ENCODE peak calls at places on chromosomes 4 and X, in five cellular contexts. I is HFF-Myc, K is GM12865, T is choroid plexus epithelial cell, D is left ventricle myocardium inferior. W is an unnamed sample.

GRCh38 chr4:8644966-8645752 is 52.6 kb downstream of the CPZ start:
- DNase-seq in I (no peak), K (no peak), D (no peak), T (no peak), W (no peak)

GRCh38 chr4:35151816-35152572 is 1092.3 kb downstream of the ARAP2 start:
- DNase-seq in I (peak; percentile 3), D (no peak), K (peak; percentile 3), T (no peak), W (no peak)

GRCh38 chr4:15186149-15186548 is 183.9 kb downstream of the CPEB2 start:
- DNase-seq in T (peak; percentile 91), I (no peak), K (no peak), D (no peak), W (no peak)

GRCh38 chr4:71338846-71339593 is at the start of gene SLC4A4:
- DNase-seq in D (no peak), I (peak; percentile 15), K (peak; percentile 72), T (peak; percentile 17), W (peak; percentile 10)

GRCh38 chr4:177573487-177573886 is 131.2 kb upstream of the AGA start:
- DNase-seq in K (no peak), T (peak; percentile 77), I (peak; percentile 67), D (no peak), W (peak; percentile 84)

GRCh38 chr4:99885063-99885664 is 9.1 kb downstream of the LAMTOR3 start:
- DNase-seq in K (peak; percentile 52), D (no peak), I (peak; percentile 16), T (peak; percentile 69), W (no peak)

GRCh38 chr4:147638942-147639341 is 21.7 kb downstream of the TMEM184C start:
- DNase-seq in T (peak; percentile 72), K (peak; percentile 23), D (no peak), I (no peak), W (no peak)

GRCh38 chrX:121456315-121456714 is 408.9 kb downstream of the GLUD2 start:
- DNase-seq in T (no peak), I (no peak), K (peak; percentile 3), D (no peak), W (no peak)

GRCh38 chrX:110442631-110443030 is 84.0 kb downstream of the RTL9 start:
- DNase-seq in I (no peak), D (no peak), T (peak; percentile 34), K (peak; percentile 28), W (no peak)

GRCh38 chr4:53781614-53782467 is 190.6 kb upstream of the LNX1 start:
- DNase-seq in K (no peak), T (peak; percentile 62), D (no peak), I (no peak), W (no peak)

GRCh38 chr4:5220028-5220427 is 168.7 kb downstream of the STK32B start:
- DNase-seq in K (no peak), D (no peak), I (no peak), T (peak; percentile 1), W (no peak)

GRCh38 chr4:38306482-38307071 is 346.4 kb downstream of the PTTG2 start:
- DNase-seq in T (no peak), K (peak; percentile 94), D (no peak), I (no peak), W (no peak)

GRCh38 chr4:85030156-85030555 is 63.7 kb upstream of the WDFY3 start:
- DNase-seq in D (no peak), I (no peak), K (no peak), T (no peak), W (no peak)

GRCh38 chrX:46704767-46705386 is 54.0 kb downstream of the SLC9A7 start:
- DNase-seq in D (no peak), I (no peak), T (peak; percentile 67), K (peak; percentile 73), W (no peak)

GRCh38 chr4:3614731-3614980 is 82.4 kb upstream of the LRPAP1 start:
- DNase-seq in D (no peak), I (no peak), T (no peak), K (no peak), W (no peak)

GRCh38 chrX:28042260-28042659 is 61.0 kb upstream of the DCAF8L1 start:
- DNase-seq in D (no peak), K (no peak), I (no peak), T (no peak), W (no peak)

GRCh38 chr4:14865804-14866203 is 136.5 kb upstream of the CPEB2 start:
- DNase-seq in T (peak; percentile 80), K (no peak), I (no peak), D (no peak), W (no peak)

GRCh38 chr4:98827661-98828060 is 101.3 kb downstream of the EIF4E start:
- DNase-seq in I (no peak), D (no peak), K (no peak), T (no peak), W (no peak)

GRCh38 chr4:171532968-171533367 is 280.2 kb upstream of the GALNTL6 start:
- DNase-seq in K (no peak), T (no peak), I (no peak), D (no peak), W (no peak)

GRCh38 chr4:150867148-150867547 is 147.9 kb downstream of the LRBA start:
- DNase-seq in I (peak; percentile 60), D (no peak), T (peak; percentile 90), K (peak; percentile 85), W (peak; percentile 38)

GRCh38 chr4:110533940-110534339 is 58.0 kb downstream of the ENPEP start:
- DNase-seq in K (peak; percentile 36), I (peak; percentile 87), T (peak; percentile 99), D (no peak), W (peak; percentile 94)

GRCh38 chr4:140648716-140649115 is 80.0 kb upstream of the UCP1 start:
- DNase-seq in K (no peak), I (no peak), D (no peak), T (no peak), W (no peak)

GRCh38 chrX:21408324-21408723 is 34.1 kb downstream of the CNKSR2 start:
- DNase-seq in T (no peak), D (no peak), I (no peak), K (no peak), W (no peak)

GRCh38 chr4:153533387-153533786 is 67.2 kb downstream of the TMEM131L start:
- DNase-seq in T (no peak), I (no peak), K (no peak), D (no peak), W (peak; percentile 42)

GRCh38 chr4:101050836-101051205 is 296.5 kb downstream of the PPP3CA start:
- DNase-seq in K (no peak), I (no peak), D (no peak), T (no peak), W (no peak)

GRCh38 chr4:15878011-15878410 is 60.5 kb downstream of the FGFBP1 start:
- DNase-seq in K (no peak), I (no peak), T (no peak), D (no peak), W (no peak)

GRCh38 chr4:8607603-8608481 is 15.3 kb downstream of the CPZ start:
- DNase-seq in K (peak; percentile 25), D (no peak), T (no peak), I (no peak), W (no peak)

GRCh38 chr4:185309770-185310169 is 86.0 kb downstream of the LRP2BP start:
- DNase-seq in D (no peak), T (no peak), K (peak; percentile 89), I (no peak), W (no peak)

GRCh38 chrX:154918060-154918483 is 31.9 kb downstream of the F8A1 start:
- DNase-seq in I (peak; percentile 75), K (peak; percentile 39), D (peak; percentile 19), T (peak; percentile 84), W (peak; percentile 85)

GRCh38 chr4:185665655-185666054 is 130.3 kb upstream of the PDLIM3 start:
- DNase-seq in T (no peak), D (no peak), K (no peak), I (no peak), W (no peak)

GRCh38 chrX:19303216-19303880 is 40.4 kb upstream of the PDHA1 start:
- DNase-seq in T (peak; percentile 18), D (no peak), K (no peak), I (no peak), W (peak; percentile 28)

DNA sequence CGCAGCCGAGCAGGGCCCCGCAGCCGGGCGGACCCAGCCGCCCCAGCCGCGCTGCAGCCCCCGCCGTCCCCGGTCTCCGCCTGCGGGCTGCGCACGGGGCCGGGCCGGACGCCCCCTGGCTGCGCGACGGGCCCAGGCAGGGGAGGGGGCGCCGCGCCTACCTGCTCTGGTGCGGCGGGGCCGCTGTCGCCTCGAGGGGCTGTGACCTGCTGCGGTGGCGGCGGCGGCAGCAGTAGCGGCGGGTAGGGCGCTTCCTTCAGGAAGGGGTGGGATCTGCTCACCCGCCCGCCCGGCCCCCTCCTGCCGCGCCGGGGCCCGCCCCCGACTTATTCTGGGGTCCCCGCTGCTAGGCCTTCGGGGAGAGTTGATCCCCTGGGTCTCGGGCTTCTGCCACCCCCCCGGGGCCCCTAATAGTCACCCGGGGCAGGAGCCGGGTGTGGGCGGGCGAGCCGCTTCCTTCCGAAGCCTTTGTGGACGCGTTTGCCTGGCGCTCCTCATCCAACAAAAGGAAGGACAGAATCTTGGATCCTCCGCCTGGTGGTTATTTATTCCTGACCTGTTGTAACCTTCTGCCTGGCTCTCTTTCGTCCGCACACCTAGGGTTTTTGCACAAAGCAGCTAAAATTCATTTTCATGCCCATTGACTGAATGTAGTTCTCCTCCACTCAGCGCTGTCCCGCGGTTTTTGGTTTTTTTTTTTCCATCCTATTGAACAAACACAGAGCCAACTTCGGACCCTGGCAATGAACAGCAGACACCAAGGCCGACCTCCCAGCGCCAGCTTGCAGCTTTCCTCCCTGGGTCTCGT is at the start of gene TMEM150C:
- DNase-seq in K (no peak), I (no peak), T (peak; percentile 6), D (peak; percentile 43), W (no peak)
- TF ChIP-seq CTCF in K (no peak), I (no peak), T (no peak), D (peak; percentile 48), W (no peak)

GRCh38 chrX:10769165-10769564 is 148.8 kb upstream of the MID1 start:
- DNase-seq in T (peak; percentile 59), K (peak; percentile 11), D (no peak), I (no peak), W (no peak)

GRCh38 chrX:10773318-10773717 is 152.9 kb upstream of the MID1 start:
- DNase-seq in K (no peak), D (no peak), T (no peak), I (no peak), W (no peak)

GRCh38 chrX:10769696-10770619 is 149.6 kb upstream of the MID1 start:
- DNase-seq in T (peak; percentile 62), K (no peak), D (no peak), I (no peak), W (peak; percentile 67)
- H3K4me3 ChIP-seq in T (peak overlapping the region; percentile 44), K (no peak overlapping the region), D (peak overlapping the region; percentile 14), I (no peak overlapping the region), W (peak overlapping the region; percentile 10)

GRCh38 chr4:75490155-75490554 is 24.0 kb downstream of the RCHY1 start:
- DNase-seq in D (no peak), I (no peak), K (no peak), T (peak; percentile 70), W (no peak)
- TF ChIP-seq CTCF in D (peak; percentile 34), I (no peak), K (peak; percentile 1), T (peak; percentile 43), W (peak; percentile 16)

DNA sequence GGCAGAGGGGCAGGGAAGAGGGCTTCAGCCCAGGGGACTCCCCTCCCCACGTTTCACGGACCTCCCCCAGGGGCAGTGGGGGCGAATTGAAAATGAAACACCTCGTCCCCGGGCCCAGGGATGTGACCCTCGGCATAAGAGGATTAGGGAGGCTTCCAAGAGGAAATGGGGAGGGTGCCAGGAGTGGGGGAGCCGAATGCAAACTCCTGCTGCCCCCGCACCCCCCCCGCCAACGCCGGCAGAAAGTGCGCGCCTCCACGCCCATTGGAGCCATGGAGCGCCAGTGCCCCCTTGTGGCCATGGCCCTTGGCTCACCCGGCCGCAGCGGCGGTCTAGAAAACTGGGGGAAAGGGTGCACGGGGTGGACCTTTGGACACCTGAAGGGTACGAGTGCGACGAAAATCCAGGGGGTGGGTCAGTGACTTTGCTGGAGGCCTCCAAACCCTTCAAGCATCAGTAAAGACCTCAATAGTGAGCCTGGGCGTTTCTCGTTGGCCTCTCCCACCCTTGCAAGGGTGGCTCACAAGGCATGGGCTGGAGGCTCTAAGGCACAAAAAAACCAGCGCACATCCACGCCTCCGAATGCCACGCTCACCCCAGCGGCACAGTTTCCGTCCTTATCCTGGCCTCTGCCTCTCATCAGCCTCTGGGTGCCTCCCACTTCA is 120.8 kb upstream of the PJA1 start:
- DNase-seq in T (peak; percentile 21), D (peak; percentile 67), I (no peak), K (peak; percentile 29), W (peak; percentile 60)
- H3K4me3 ChIP-seq in T (peak overlapping the region; percentile 53), D (peak overlapping the region; percentile 60), I (peak overlapping the region; percentile 27), K (peak overlapping the region; percentile 37), W (peak overlapping the region; percentile 40)